ENCODE peak calls at places on chromosomes 12 and 14, in nine cellular contexts. M, T, K, F, Z, X, P, Q and D are unnamed samples.

GRCh38 chr14:66315548-66315947 is 170.6 kb upstream of the CCDC196 start:
- DNase-seq in M (no peak), T (peak; percentile 46), K (no peak), F (no peak), Z (no peak), X (no peak), P (no peak), Q (no peak), D (no peak)

GRCh38 chr14:95495538-95496025 is 20.9 kb downstream of the SYNE3 start:
- DNase-seq in M (no peak), T (no peak), K (no peak), F (no peak), Z (no peak), X (no peak), P (no peak), Q (no peak), D (no peak)

GRCh38 chr14:69699743-69700309 is 67.1 kb upstream of the SRSF5 start:
- DNase-seq in M (no peak), T (no peak), K (no peak), F (no peak), Z (peak; percentile 48), X (no peak), P (no peak), Q (no peak), D (no peak)

GRCh38 chr12:103928736-103929050 is 1.5 kb upstream of the HSP90B1 start:
- DNase-seq in M (no peak), T (no peak), K (no peak), F (peak; percentile 26), Z (peak; percentile 33), X (no peak), P (no peak), Q (no peak), D (no peak)

GRCh38 chr12:64747681-64748080 is 11.5 kb downstream of the GNS start:
- DNase-seq in M (no peak), T (no peak), K (no peak), F (no peak), Z (no peak), X (no peak), P (no peak), Q (no peak), D (no peak)

GRCh38 chr12:129185855-129186254 is 332.6 kb downstream of the GLT1D1 start:
- DNase-seq in M (no peak), T (no peak), K (no peak), F (no peak), Z (no peak), X (no peak), P (no peak), Q (no peak), D (no peak)

GRCh38 chr14:68807148-68807600 is 14.3 kb upstream of the ZFP36L1 start:
- DNase-seq in M (no peak), T (peak; percentile 40), K (peak; percentile 71), F (peak; percentile 75), Z (peak; percentile 76), X (peak; percentile 58), P (no peak), Q (no peak), D (peak; percentile 92)

GRCh38 chr14:103372552-103373304 is 12.5 kb upstream of the MARK3 start:
- DNase-seq in M (no peak), T (no peak), K (no peak), F (no peak), Z (peak; percentile 30), X (peak; percentile 48), P (peak; percentile 77), Q (no peak), D (no peak)

GRCh38 chr12:55696141-55696540 is 11.6 kb downstream of the ITGA7 start:
- DNase-seq in M (no peak), T (no peak), K (no peak), F (no peak), Z (no peak), X (no peak), P (no peak), Q (peak; percentile 48), D (no peak)

GRCh38 chr12:77830502-77830901 is at the start of gene NAV3:
- DNase-seq in M (no peak), T (no peak), K (no peak), F (no peak), Z (no peak), X (no peak), P (no peak), Q (no peak), D (no peak)

GRCh38 chr14:68947802-68948201 is 31.3 kb downstream of the ACTN1 start:
- DNase-seq in M (peak; percentile 51), T (no peak), K (no peak), F (no peak), Z (peak; percentile 72), X (no peak), P (no peak), Q (no peak), D (no peak)

GRCh38 chr12:46452776-46453175 is 80.2 kb upstream of the SLC38A2 start:
- DNase-seq in M (no peak), T (no peak), K (no peak), F (no peak), Z (no peak), X (no peak), P (no peak), Q (no peak), D (no peak)

GRCh38 chr12:24197517-24197916 is 248.0 kb upstream of the SOX5 start:
- DNase-seq in M (no peak), T (no peak), K (no peak), F (no peak), Z (no peak), X (no peak), P (no peak), Q (no peak), D (no peak)

GRCh38 chr14:35215110-35215872 is 76.9 kb upstream of the PSMA6 start:
- DNase-seq in M (no peak), T (no peak), K (no peak), F (no peak), Z (no peak), X (peak; percentile 57), P (peak; percentile 36), Q (no peak), D (no peak)

DNA sequence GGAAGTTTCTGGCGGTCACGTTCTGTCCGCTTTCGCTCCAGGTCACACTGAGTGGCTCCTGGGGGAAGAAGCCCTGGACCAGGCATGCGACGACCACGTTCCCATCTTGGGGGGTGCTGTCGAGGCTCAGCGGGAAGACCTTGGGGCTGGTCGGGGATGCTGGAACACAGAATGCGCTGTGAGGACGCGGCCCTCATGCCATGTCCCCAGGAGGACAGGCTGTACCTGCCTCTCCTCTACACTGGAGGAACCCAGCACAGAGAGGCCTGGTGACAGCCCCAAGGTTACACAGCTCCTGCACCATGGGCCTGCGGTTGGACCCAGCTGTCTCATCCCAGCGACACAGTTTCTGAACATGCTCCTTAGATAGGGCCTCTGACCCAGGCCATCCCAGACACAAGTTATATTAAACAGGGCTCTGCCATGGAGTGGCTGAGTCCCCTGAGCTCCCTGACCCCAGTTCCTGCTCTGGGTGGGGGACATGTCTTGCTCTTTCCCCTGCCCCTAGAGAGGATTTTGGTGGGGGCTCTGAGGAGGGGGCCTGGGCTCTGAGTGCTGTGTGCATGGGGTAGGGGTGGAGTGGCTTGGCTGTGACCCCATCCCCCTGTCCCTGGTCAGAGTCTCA is 62.0 kb downstream of the TMEM121 start:
- DNase-seq in M (no peak), T (no peak), K (no peak), F (peak; percentile 3), Z (no peak), X (no peak), P (no peak), Q (no peak), D (no peak)
- TF ChIP-seq EP300 in M (no peak), T (no peak), K (no peak), F (no peak), Z (no peak), X (no peak), P (no peak), Q (no peak), D (no peak)

GRCh38 chr12:85325452-85325851 is 45.4 kb downstream of the ALX1 start:
- DNase-seq in M (no peak), T (no peak), K (no peak), F (no peak), Z (no peak), X (no peak), P (no peak), Q (no peak), D (no peak)

DNA sequence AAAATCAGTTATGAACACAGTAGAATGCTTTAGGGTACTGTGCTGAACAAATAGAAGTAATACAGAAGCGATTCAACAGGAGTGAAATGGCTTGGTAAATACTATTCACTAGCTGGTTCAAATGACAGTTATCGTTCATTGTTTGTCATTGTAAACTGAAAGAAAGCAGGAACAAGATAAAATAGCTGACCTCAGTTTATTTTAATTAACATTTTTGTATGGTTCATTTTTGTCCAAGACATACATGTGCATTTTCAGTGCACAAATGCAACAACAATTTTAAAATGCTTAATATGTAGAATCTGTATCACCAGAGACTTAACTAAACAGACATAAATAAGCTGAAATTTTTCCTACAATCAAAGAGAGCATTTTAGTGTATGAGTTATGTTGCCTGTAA is 49.9 kb downstream of the ALX1 start:
- DNase-seq in M (no peak), T (no peak), K (no peak), F (no peak), Z (no peak), X (no peak), P (no peak), Q (no peak), D (no peak)
- TF ChIP-seq EP300 in M (no peak), T (no peak), K (no peak), F (no peak), Z (no peak), X (no peak), P (no peak), Q (no peak), D (no peak)

DNA sequence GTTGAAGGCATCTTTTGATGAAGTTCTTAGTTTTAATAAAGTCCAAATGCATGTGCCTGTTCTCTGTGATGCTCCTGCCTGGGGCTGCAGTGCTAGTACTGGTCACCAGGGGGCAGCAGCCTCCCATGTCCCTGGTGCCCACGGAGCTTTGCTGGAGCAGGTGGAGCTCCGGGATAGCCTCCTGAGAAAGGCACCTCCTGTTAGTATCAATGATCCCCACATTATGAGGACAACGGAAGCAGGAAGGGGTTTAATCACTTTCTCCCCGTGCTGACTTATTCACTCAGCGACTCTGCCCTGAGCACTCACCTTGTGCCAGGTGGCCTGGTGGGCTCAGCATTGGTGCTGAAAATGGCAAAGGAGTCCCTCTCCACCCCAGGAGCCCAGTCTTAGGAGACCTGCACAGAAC is 123.0 kb upstream of the PZP start:
- DNase-seq in M (peak; percentile 46), T (peak; percentile 94), K (peak; percentile 72), F (peak; percentile 78), Z (peak; percentile 78), X (peak; percentile 44), P (peak; percentile 35), Q (no peak), D (no peak)
- TF ChIP-seq EP300 in M (no peak), T (no peak), K (no peak), F (no peak), Z (no peak), X (no peak), P (no peak), Q (no peak), D (no peak)

DNA sequence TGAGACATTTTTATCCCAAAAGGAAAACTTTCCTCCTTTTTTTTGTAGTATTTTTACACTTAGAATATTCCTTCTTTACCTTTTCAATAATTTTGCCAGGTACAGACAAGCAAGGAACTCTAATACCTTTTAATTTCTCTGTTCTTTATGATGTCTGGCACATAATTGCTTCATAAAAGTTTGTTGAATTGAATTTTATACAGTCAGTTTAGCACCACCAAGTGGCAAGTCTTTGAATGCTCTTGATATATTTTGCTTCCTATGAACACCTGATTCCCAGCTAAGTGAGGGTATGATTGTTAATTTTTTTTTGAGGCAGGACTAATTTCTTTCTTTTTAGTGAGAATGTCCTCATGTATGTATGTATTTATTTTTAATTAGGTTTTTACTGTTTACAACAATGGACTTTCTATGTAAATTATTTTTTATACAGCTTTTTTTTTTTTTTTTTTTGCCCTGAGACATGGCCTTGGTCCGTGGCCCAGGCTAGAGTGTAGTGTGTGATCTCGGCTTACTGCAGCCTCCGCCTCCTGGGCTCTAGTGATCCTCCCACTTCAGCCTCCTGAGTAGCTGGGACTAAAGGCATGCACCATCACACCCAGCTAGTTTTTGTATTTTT is 6.9 kb downstream of the TBC1D15 start:
- DNase-seq in M (no peak), T (no peak), K (peak; percentile 15), F (no peak), Z (no peak), X (peak; percentile 33), P (no peak), Q (no peak), D (no peak)
- TF ChIP-seq EP300 in M (no peak), T (no peak), K (no peak), F (no peak), Z (no peak), X (no peak), P (no peak), Q (no peak), D (no peak)